ENCODE peak calls at places on chromosomes 4 and X, in four cellular contexts. U is stimulated activated CD4-positive, alpha-beta T cell treated with anti-CD3 and anti-CD28 coated beads, Interleukin-2, amount 100 ng/mL, for 24 hours; T is RKO; V is NCI-H460. A is an unnamed sample.

GRCh38 chr4:7341486-7342222 is 93.1 kb downstream of the PSAPL1 start:
- DNase-seq in U (no peak), V (no peak), T (no peak), A (no peak)

GRCh38 chrX:109732319-109732779 is 708 bp downstream of the ACSL4 start:
- DNase-seq in U (no peak), V (peak), T (peak), A (peak)

GRCh38 chr4:163548481-163549243 is 54.2 kb downstream of the TMA16 start:
- DNase-seq in V (peak), T (peak), U (no peak), A (peak)

GRCh38 chr4:89249313-89249712 is 58.3 kb downstream of the GPRIN3 start:
- DNase-seq in T (no peak), V (no peak), U (no peak), A (no peak)

GRCh38 chr4:103996059-103996458 is 276.3 kb upstream of the TACR3 start:
- DNase-seq in U (no peak), V (peak), T (peak), A (no peak)

GRCh38 chr4:52911684-52912294 is 49.7 kb downstream of the RASL11B start:
- DNase-seq in U (peak), V (peak), T (peak), A (peak)

GRCh38 chrX:68511255-68511654 is 12.4 kb downstream of the YIPF6 start:
- DNase-seq in T (peak), U (peak), V (peak), A (peak)

GRCh38 chr4:121072080-121072835 is at the start of gene NDNF:
- DNase-seq in T (peak), V (no peak), U (peak), A (peak)

GRCh38 chr4:103076777-103077347 is 301 bp upstream of the SLC9B2 start:
- DNase-seq in V (no peak), T (peak), U (no peak), A (no peak)

GRCh38 chrX:20237864-20238263 is 28.8 kb downstream of the RPS6KA3 start:
- DNase-seq in U (no peak), T (peak), V (no peak), A (no peak)

GRCh38 chrX:129996120-129996519 is 13.7 kb downstream of the BCORL1 start:
- DNase-seq in V (no peak), T (no peak), U (no peak), A (peak)

GRCh38 chr4:76943790-76944189 is 5.8 kb upstream of the SEPTIN11 start:
- DNase-seq in U (no peak), V (no peak), T (no peak), A (no peak)

GRCh38 chr4:121555315-121556107 is 141.3 kb downstream of the ANXA5 start:
- DNase-seq in U (no peak), T (no peak), V (no peak), A (no peak)

GRCh38 chr4:5715357-5715756 is 4.4 kb downstream of the EVC start:
- DNase-seq in T (no peak), U (no peak), V (no peak), A (no peak)

GRCh38 chr4:8088966-8089491 is 69.6 kb downstream of the ABLIM2 start:
- DNase-seq in T (no peak), U (no peak), V (no peak), A (no peak)

GRCh38 chr4:4413806-4414205 is 26.9 kb downstream of the NSG1 start:
- DNase-seq in T (no peak), U (no peak), V (no peak), A (no peak)